ENCODE peak calls at places on chromosome X, in six cellular contexts. One of them, this sample, is unnamed. For H3K4me1, the result is how much of the 10 kb centered on the place peaks cover.

GRCh38 chrX:22349116-22349515 is 76.4 kb downstream of the CBLL2 start:
- ATAC-seq in upper lobe of left lung: no peak
- ATAC-seq in HepG2: no peak
- ATAC-seq in K562: no peak
- ATAC-seq in A549: no peak
- ATAC-seq in GM12878: no peak
- ATAC-seq in this sample: no peak

GRCh38 chrX:134717698-134718328 is 59.5 kb upstream of the PLAC1 start:
- ATAC-seq in A549: peak
- ATAC-seq in K562: peak
- ATAC-seq in upper lobe of left lung: peak
- ATAC-seq in GM12878: no peak
- ATAC-seq in HepG2: no peak
- ATAC-seq in this sample: no peak

GRCh38 chrX:151416521-151417048 is 19.6 kb downstream of the VMA21 start:
- ATAC-seq in HepG2: no peak
- ATAC-seq in K562: no peak
- ATAC-seq in upper lobe of left lung: no peak
- ATAC-seq in GM12878: no peak
- ATAC-seq in A549: no peak
- ATAC-seq in this sample: no peak

GRCh38 chrX:40414335-40414734 is 166.4 kb upstream of the ATP6AP2 start:
- ATAC-seq in A549: no peak
- ATAC-seq in K562: no peak
- ATAC-seq in GM12878: no peak
- ATAC-seq in upper lobe of left lung: no peak
- ATAC-seq in HepG2: no peak
- ATAC-seq in this sample: no peak

GRCh38 chrX:48465336-48465933 is 4.6 kb downstream of the SLC38A5 start:
- ATAC-seq in K562: no peak
- ATAC-seq in HepG2: no peak
- ATAC-seq in A549: no peak
- ATAC-seq in GM12878: no peak
- ATAC-seq in upper lobe of left lung: peak
- ATAC-seq in this sample: peak

GRCh38 chrX:124346877-124347241 is 496 bp downstream of the SH2D1A start:
- ATAC-seq in upper lobe of left lung: no peak
- ATAC-seq in GM12878: no peak
- ATAC-seq in K562: no peak
- ATAC-seq in HepG2: no peak
- ATAC-seq in A549: no peak
- ATAC-seq in this sample: no peak

GRCh38 chrX:97021680-97022079 is 138.0 kb downstream of the RPA4 start:
- ATAC-seq in K562: no peak
- ATAC-seq in A549: no peak
- ATAC-seq in upper lobe of left lung: no peak
- ATAC-seq in GM12878: no peak
- ATAC-seq in HepG2: no peak
- ATAC-seq in this sample: no peak

GRCh38 chrX:2484721-2485459 is 15.9 kb downstream of the DHRSX start:
- ATAC-seq in A549: no peak
- ATAC-seq in HepG2: no peak
- ATAC-seq in GM12878: no peak
- ATAC-seq in K562: no peak
- ATAC-seq in upper lobe of left lung: peak
- ATAC-seq in this sample: peak

GRCh38 chrX:21586001-21586400 is 72.1 kb downstream of the KLHL34 start:
- ATAC-seq in A549: no peak
- ATAC-seq in K562: no peak
- ATAC-seq in upper lobe of left lung: no peak
- ATAC-seq in GM12878: no peak
- ATAC-seq in HepG2: no peak
- ATAC-seq in this sample: no peak

GRCh38 chrX:80808854-80809493 is 703 bp downstream of the BRWD3 start:
- ATAC-seq in upper lobe of left lung: peak
- ATAC-seq in K562: peak
- ATAC-seq in HepG2: peak
- ATAC-seq in A549: peak
- ATAC-seq in GM12878: peak
- ATAC-seq in this sample: no peak

GRCh38 chrX:30702736-30703135 is 49.5 kb downstream of the GK start:
- ATAC-seq in A549: no peak
- ATAC-seq in GM12878: no peak
- ATAC-seq in upper lobe of left lung: no peak
- ATAC-seq in HepG2: no peak
- ATAC-seq in K562: no peak
- ATAC-seq in this sample: no peak

GRCh38 chrX:34559325-34559724 is 97.8 kb downstream of the TMEM47 start:
- ATAC-seq in GM12878: peak
- ATAC-seq in K562: no peak
- ATAC-seq in upper lobe of left lung: no peak
- ATAC-seq in HepG2: no peak
- ATAC-seq in A549: no peak
- ATAC-seq in this sample: no peak

DNA sequence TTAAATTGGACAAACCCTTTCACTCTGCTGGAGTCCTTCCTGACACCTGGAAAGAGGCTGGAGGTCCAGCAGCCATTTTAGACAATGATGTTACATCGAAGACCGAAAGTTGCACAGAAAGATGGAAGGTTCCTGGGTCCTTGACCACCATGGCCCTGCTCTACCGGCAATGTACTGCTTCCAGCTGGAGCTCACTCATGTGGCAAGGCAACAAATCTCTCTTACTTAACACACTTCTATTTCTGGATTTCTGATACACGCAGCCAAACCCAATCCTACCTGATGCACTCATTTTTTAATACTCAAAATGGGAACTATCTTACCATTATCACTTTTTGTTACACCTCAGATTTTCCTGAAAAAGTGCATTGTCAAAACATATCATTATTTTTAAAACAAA is 33.1 kb downstream of the DMD start:
- ATAC-seq in upper lobe of left lung: no peak
- ATAC-seq in HepG2: no peak
- ATAC-seq in K562: no peak
- ATAC-seq in GM12878: no peak
- ATAC-seq in A549: no peak
- ATAC-seq in this sample: no peak
- H3K4me1 ChIP-seq in upper lobe of left lung: under half
- H3K4me1 ChIP-seq in HepG2: under half
- H3K4me1 ChIP-seq in K562: under half
- H3K4me1 ChIP-seq in GM12878: under half
- H3K4me1 ChIP-seq in A549: under half
- H3K4me1 ChIP-seq in this sample: under half

DNA sequence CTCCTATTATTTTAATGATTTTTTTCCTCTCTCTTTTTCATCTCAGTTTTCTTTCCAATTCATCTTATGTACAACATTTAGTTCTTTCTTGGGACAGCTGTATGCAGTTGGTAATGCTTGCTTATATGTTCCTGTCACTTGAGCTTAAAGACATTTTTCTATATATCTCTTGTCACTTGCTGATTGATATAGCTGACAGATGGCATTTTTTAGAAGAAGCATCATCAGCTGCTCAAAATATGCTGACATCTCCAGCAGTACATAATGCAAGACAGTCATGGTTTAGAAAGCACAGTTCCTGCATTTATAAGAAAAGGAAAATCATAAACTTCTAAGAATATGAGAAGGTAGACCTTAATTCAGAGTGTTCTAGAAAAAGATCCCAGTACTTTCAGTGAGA is 56.5 kb downstream of the DCAF8L1 start:
- ATAC-seq in upper lobe of left lung: no peak
- ATAC-seq in K562: no peak
- ATAC-seq in HepG2: no peak
- ATAC-seq in GM12878: no peak
- ATAC-seq in A549: no peak
- ATAC-seq in this sample: no peak
- TF ChIP-seq EP300 in upper lobe of left lung: no peak
- TF ChIP-seq EP300 in K562: no peak
- TF ChIP-seq EP300 in HepG2: no peak
- TF ChIP-seq EP300 in GM12878: no peak
- TF ChIP-seq EP300 in A549: no peak
- TF ChIP-seq EP300 in this sample: no peak

DNA sequence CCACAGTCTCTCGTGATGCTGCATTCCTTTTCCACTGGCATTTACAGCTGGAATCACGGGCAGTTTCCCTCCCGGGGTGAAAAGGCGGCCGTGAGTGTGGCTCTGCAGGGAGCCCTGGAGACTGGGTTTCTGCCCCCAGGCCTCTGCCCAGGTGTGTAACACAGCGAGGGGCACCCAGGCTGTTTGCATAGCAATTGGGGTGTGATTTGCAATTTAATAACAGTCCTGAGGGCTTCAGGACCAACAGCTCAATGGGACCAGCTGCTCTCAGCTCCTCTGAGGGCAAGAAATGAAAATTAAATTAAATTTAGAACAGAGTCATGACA is 99.0 kb upstream of the SHOX start:
- ATAC-seq in upper lobe of left lung: no peak
- ATAC-seq in GM12878: no peak
- ATAC-seq in A549: no peak
- ATAC-seq in HepG2: no peak
- ATAC-seq in K562: no peak
- ATAC-seq in this sample: no peak
- TF ChIP-seq POLR2A in upper lobe of left lung: no peak
- TF ChIP-seq POLR2A in GM12878: no peak
- TF ChIP-seq POLR2A in A549: no peak
- TF ChIP-seq POLR2A in HepG2: no peak
- TF ChIP-seq POLR2A in K562: no peak
- TF ChIP-seq POLR2A in this sample: no peak

GRCh38 chrX:129956765-129957164 is 25.7 kb upstream of the BCORL1 start:
- ATAC-seq in A549: no peak
- ATAC-seq in K562: no peak
- ATAC-seq in GM12878: no peak
- ATAC-seq in upper lobe of left lung: no peak
- ATAC-seq in HepG2: no peak
- ATAC-seq in this sample: no peak
- H3K4me1 ChIP-seq in A549: under half
- H3K4me1 ChIP-seq in K562: half or more
- H3K4me1 ChIP-seq in GM12878: under half
- H3K4me1 ChIP-seq in upper lobe of left lung: under half
- H3K4me1 ChIP-seq in HepG2: under half
- H3K4me1 ChIP-seq in this sample: under half

DNA sequence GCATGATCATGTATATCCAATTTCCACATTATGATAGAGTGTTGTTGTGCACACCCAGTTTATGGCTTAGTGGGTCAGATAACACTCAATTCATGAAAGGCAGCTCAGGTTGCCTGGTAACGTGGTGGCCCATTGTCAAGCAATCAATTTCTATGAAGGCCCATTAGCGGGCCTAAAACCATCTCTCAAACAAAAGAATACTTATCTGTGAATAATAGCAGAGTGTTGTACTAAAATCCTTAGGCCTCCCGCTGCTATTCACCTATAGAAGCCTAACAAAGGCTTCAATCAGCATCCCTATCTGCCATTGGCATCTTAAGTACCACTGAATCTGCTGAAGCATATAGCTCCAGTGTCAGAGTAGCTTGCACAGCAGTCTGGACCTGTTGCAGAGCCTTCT is 849.6 kb upstream of the POU3F4 start:
- ATAC-seq in HepG2: no peak
- ATAC-seq in K562: no peak
- ATAC-seq in GM12878: no peak
- ATAC-seq in upper lobe of left lung: no peak
- ATAC-seq in A549: no peak
- ATAC-seq in this sample: no peak
- TF ChIP-seq EP300 in HepG2: no peak
- TF ChIP-seq EP300 in K562: no peak
- TF ChIP-seq EP300 in GM12878: no peak
- TF ChIP-seq EP300 in upper lobe of left lung: no peak
- TF ChIP-seq EP300 in A549: no peak
- TF ChIP-seq EP300 in this sample: no peak

GRCh38 chrX:19540076-19540475 is 24.8 kb upstream of the MAP3K15 start:
- ATAC-seq in A549: no peak
- ATAC-seq in upper lobe of left lung: no peak
- ATAC-seq in K562: no peak
- ATAC-seq in HepG2: no peak
- ATAC-seq in GM12878: no peak
- ATAC-seq in this sample: no peak
- TF ChIP-seq POLR2A in A549: no peak
- TF ChIP-seq POLR2A in upper lobe of left lung: no peak
- TF ChIP-seq POLR2A in K562: no peak
- TF ChIP-seq POLR2A in HepG2: no peak
- TF ChIP-seq POLR2A in GM12878: no peak
- TF ChIP-seq POLR2A in this sample: no peak